ENCODE peak calls at places on chromosomes 13 and 19, in five cellular contexts. One of them, this sample, is unnamed.

GRCh38 chr13:105328212-105328611 is 1207.2 kb downstream of the EFNB2 start:
- DNase-seq in HFFc6: no peak
- DNase-seq in AG08395: no peak
- DNase-seq in putamen: no peak
- DNase-seq in T-helper 2 cell: no peak
- DNase-seq in this sample: no peak

GRCh38 chr19:10112895-10113591 is 1.6 kb downstream of the P2RY11 start:
- DNase-seq in HFFc6: no peak
- DNase-seq in AG08395: peak; percentile 41
- DNase-seq in putamen: no peak
- DNase-seq in T-helper 2 cell: peak; percentile 80
- DNase-seq in this sample: no peak

GRCh38 chr19:13366529-13367143 is 139.6 kb downstream of the CACNA1A start:
- DNase-seq in HFFc6: peak; percentile 19
- DNase-seq in AG08395: peak; percentile 53
- DNase-seq in putamen: no peak
- DNase-seq in T-helper 2 cell: no peak
- DNase-seq in this sample: no peak

GRCh38 chr19:19165396-19165795 is 4.7 kb downstream of the MEF2B start:
- DNase-seq in HFFc6: no peak
- DNase-seq in AG08395: no peak
- DNase-seq in putamen: no peak
- DNase-seq in T-helper 2 cell: no peak
- DNase-seq in this sample: no peak

GRCh38 chr19:15129856-15130580 is 22.8 kb downstream of the SYDE1 start:
- DNase-seq in HFFc6: no peak
- DNase-seq in AG08395: no peak
- DNase-seq in putamen: no peak
- DNase-seq in T-helper 2 cell: no peak
- DNase-seq in this sample: no peak

GRCh38 chr19:31214086-31214485 is 135.2 kb downstream of the TSHZ3 start:
- DNase-seq in HFFc6: peak; percentile 98
- DNase-seq in AG08395: peak; percentile 98
- DNase-seq in putamen: no peak
- DNase-seq in T-helper 2 cell: peak; percentile 92
- DNase-seq in this sample: no peak

GRCh38 chr19:3189702-3190469 is 4.2 kb downstream of the NCLN start:
- DNase-seq in HFFc6: no peak
- DNase-seq in AG08395: no peak
- DNase-seq in putamen: no peak
- DNase-seq in T-helper 2 cell: no peak
- DNase-seq in this sample: no peak

GRCh38 chr19:13095934-13096890 is 6.4 kb downstream of the LYL1 start:
- DNase-seq in HFFc6: no peak
- DNase-seq in AG08395: no peak
- DNase-seq in putamen: no peak
- DNase-seq in T-helper 2 cell: no peak
- DNase-seq in this sample: no peak

GRCh38 chr13:40874138-40874776 is 84.8 kb downstream of the SLC25A15 start:
- DNase-seq in HFFc6: no peak
- DNase-seq in AG08395: no peak
- DNase-seq in putamen: no peak
- DNase-seq in T-helper 2 cell: no peak
- DNase-seq in this sample: no peak

GRCh38 chr13:41457589-41458186 is 338 bp downstream of the RGCC start:
- DNase-seq in HFFc6: no peak
- DNase-seq in AG08395: no peak
- DNase-seq in putamen: no peak
- DNase-seq in T-helper 2 cell: no peak
- DNase-seq in this sample: no peak

GRCh38 chr19:17078038-17078919 is 2.7 kb downstream of the MYO9B start:
- DNase-seq in HFFc6: no peak
- DNase-seq in AG08395: no peak
- DNase-seq in putamen: no peak
- DNase-seq in T-helper 2 cell: no peak
- DNase-seq in this sample: no peak

GRCh38 chr19:413756-414420 is 4.9 kb upstream of the C2CD4C start:
- DNase-seq in HFFc6: no peak
- DNase-seq in AG08395: no peak
- DNase-seq in putamen: no peak
- DNase-seq in T-helper 2 cell: no peak
- DNase-seq in this sample: no peak

This sample was measured in Ammon's horn.